ENCODE peak calls at places on chromosome 10, in eight cellular contexts. I is prostate gland, T is vagina, S is uterus, V is heart left ventricle, A is spleen, E is HCT116, Q is Peyer's patch. H is an unnamed sample.

GRCh38 chr10:104259999-104260774 is 5.5 kb downstream of the GSTO1 start:
- DNase-seq in I (no peak), T (no peak), S (no peak), V (peak; percentile 34), A (no peak), E (no peak), Q (no peak), H (no peak)

GRCh38 chr10:128744092-128744491 is 617.9 kb upstream of the MKI67 start:
- DNase-seq in I (no peak), T (no peak), S (no peak), V (no peak), A (no peak), E (no peak), Q (no peak), H (no peak)

GRCh38 chr10:99528867-99529285 is 3.9 kb upstream of the NKX2-3 start:
- DNase-seq in I (no peak), T (no peak), S (no peak), V (no peak), A (no peak), E (no peak), Q (no peak), H (no peak)

GRCh38 chr10:70617798-70618568 is 15.4 kb upstream of the PRF1 start:
- DNase-seq in I (no peak), T (no peak), S (no peak), V (no peak), A (no peak), E (no peak), Q (no peak), H (no peak)

GRCh38 chr10:108597657-108598319 is 1325.5 kb downstream of the XPNPEP1 start:
- DNase-seq in I (no peak), T (no peak), S (no peak), V (no peak), A (no peak), E (no peak), Q (no peak), H (no peak)

GRCh38 chr10:110006358-110007170 is 1.2 kb upstream of the ADD3 start:
- DNase-seq in I (no peak), T (peak; percentile 89), S (peak; percentile 57), V (peak; percentile 68), A (no peak), E (no peak), Q (peak; percentile 68), H (peak; percentile 93)

GRCh38 chr10:90787906-90788491 is 69.8 kb downstream of the HTR7 start:
- DNase-seq in I (no peak), T (no peak), S (no peak), V (no peak), A (no peak), E (peak; percentile 27), Q (no peak), H (no peak)

GRCh38 chr10:70198696-70199466 is 28.6 kb upstream of the SAR1A start:
- DNase-seq in I (no peak), T (no peak), S (no peak), V (no peak), A (no peak), E (no peak), Q (no peak), H (no peak)

GRCh38 chr10:43233601-43234430 is 33.0 kb downstream of the RASGEF1A start:
- DNase-seq in I (no peak), T (no peak), S (peak; percentile 4), V (peak; percentile 15), A (peak; percentile 61), E (no peak), Q (peak; percentile 21), H (peak; percentile 78)

GRCh38 chr10:109987413-109987812 is 20.4 kb upstream of the ADD3 start:
- DNase-seq in I (no peak), T (no peak), S (no peak), V (no peak), A (no peak), E (no peak), Q (no peak), H (no peak)

DNA sequence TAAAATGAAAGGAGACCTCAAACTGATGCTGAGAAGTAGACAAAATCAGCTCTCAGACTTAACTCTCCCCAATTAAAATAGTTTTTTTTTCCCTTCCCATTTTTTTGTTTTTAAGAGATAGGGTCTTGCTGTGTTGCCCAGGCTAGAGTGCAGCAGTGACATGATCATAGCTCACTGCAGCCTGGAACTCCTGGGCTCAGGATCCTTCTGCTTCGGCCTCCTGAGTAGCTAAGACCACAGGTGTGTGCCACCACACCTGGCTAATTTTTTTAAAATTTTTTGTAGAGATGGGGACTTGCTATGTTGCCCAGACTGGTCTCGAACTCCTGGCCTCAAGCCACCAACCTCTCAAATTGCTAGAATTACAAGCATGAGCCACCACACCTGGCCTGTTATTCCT is 61.1 kb downstream of the NHLRC2 start:
- DNase-seq in I (no peak), T (no peak), S (no peak), V (no peak), A (no peak), E (no peak), Q (no peak), H (no peak)
- TF ChIP-seq POLR2A in I (no peak), T (no peak), S (no peak), V (no peak), A (no peak), E (no peak), Q (no peak), H (no peak)

DNA sequence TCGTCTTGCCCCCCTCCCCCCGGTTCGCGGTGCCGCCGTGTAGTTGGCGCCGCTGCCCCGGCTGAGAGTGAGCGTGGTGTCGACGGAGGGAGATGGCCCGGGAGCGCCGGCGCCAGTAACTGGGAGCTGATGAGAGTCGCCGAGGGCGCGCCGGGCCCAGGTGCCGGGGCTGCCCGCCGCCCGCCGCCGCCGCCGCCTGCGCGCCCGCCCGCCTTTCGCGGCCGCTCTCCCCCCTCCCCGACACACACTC is 322 bp downstream of the WAC start:
- DNase-seq in I (no peak), T (no peak), S (no peak), V (no peak), A (no peak), E (no peak), Q (no peak), H (no peak)
- H3K4me3 ChIP-seq in I (peak overlapping the region; percentile 95), T (peak overlapping the region; percentile 99), S (peak overlapping the region; percentile 97), V (peak overlapping the region; percentile 78), A (peak overlapping the region; percentile 82), E (peak overlapping the region; percentile 63), Q (peak overlapping the region; percentile 94), H (peak overlapping the region; percentile 87)

GRCh38 chr10:605632-606325 is 83.7 kb downstream of the DIP2C start:
- DNase-seq in I (no peak), T (no peak), S (no peak), V (no peak), A (peak; percentile 56), E (no peak), Q (no peak), H (no peak)
- TF ChIP-seq POLR2A in I (no peak), T (no peak), S (no peak), V (no peak), A (no peak), E (no peak), Q (no peak), H (no peak)

DNA sequence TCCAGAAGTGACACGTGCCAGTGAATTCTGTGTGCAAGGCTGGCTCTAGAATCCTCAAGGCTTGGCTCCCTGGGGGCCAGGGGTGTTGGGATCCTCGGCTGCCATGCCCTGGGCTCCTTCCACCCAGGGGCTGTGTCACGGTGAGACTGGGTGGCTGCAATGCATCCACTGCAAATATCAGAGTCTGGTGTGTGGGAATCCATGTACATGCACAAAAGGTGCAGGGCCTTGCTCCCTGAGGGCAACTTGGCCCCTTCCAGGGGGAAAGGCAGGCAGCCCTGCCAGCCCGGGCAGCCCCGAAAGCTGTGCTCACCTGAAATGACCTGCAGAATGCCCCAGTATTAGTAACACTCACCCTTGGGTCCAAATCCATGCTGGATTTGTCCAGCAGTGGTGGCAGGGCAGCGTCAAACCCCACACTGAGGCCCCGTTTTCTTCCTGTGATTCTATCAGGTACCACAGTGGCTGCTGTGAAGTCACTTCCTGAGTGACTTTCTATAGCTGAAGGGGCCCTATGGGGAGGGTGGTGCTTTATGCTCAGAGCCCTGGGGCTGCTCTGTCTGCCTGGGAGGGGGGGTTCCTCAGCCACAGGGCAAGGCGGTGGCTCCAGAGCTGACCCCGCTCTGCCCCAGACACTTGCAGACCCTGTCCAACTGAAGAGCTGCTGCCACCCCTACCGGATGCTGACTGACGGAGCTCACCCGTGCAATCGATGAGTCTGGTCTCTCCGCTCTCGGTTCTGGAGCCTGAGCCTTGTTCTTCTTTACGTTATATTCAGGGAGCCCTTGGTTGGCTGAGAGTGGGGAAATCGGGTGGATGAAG is 317.7 kb downstream of the GLRX3 start:
- DNase-seq in I (no peak), T (peak; percentile 20), S (no peak), V (no peak), A (no peak), E (no peak), Q (no peak), H (peak; percentile 68)
- H3K4me3 ChIP-seq in I (no peak overlapping the region), T (no peak overlapping the region), S (no peak overlapping the region), V (no peak overlapping the region), A (no peak overlapping the region), E (no peak overlapping the region), Q (no peak overlapping the region), H (no peak overlapping the region)

GRCh38 chr10:37976880-37977203 is 395 bp upstream of the ZNF25 start:
- DNase-seq in I (no peak), T (no peak), S (no peak), V (no peak), A (no peak), E (no peak), Q (no peak), H (no peak)
- TF ChIP-seq POLR2A in I (no peak), T (no peak), S (no peak), V (no peak), A (no peak), E (no peak), Q (no peak), H (no peak)

GRCh38 chr10:123391275-123392028 is 237.2 kb downstream of the BUB3 start:
- DNase-seq in I (no peak), T (no peak), S (no peak), V (no peak), A (no peak), E (no peak), Q (no peak), H (peak; percentile 75)
- H3K4me3 ChIP-seq in I (no peak overlapping the region), T (no peak overlapping the region), S (no peak overlapping the region), V (no peak overlapping the region), A (no peak overlapping the region), E (no peak overlapping the region), Q (no peak overlapping the region), H (no peak overlapping the region)